ENCODE peak calls at places on chromosomes 6 and 20, in eight cellular contexts. One of them, this sample, is unnamed.

GRCh38 chr6:167984144-167984719 is 13.2 kb upstream of the KIF25 start:
- DNase-seq in epithelial cell of esophagus: no peak
- DNase-seq in fibroblast of lung: no peak
- DNase-seq in left lung: no peak
- DNase-seq in K562: no peak
- DNase-seq in GM10248: no peak
- DNase-seq in heart right ventricle: no peak
- DNase-seq in CD4-positive, alpha-beta T cell: no peak
- DNase-seq in this sample: no peak

GRCh38 chr20:50372770-50373088 is 137.5 kb upstream of the PTPN1 start:
- DNase-seq in epithelial cell of esophagus: peak
- DNase-seq in fibroblast of lung: no peak
- DNase-seq in left lung: no peak
- DNase-seq in K562: peak
- DNase-seq in GM10248: no peak
- DNase-seq in heart right ventricle: no peak
- DNase-seq in CD4-positive, alpha-beta T cell: no peak
- DNase-seq in this sample: no peak

GRCh38 chr6:2989332-2990178 is 10.1 kb upstream of the NQO2 start:
- DNase-seq in epithelial cell of esophagus: peak
- DNase-seq in fibroblast of lung: peak
- DNase-seq in left lung: no peak
- DNase-seq in K562: peak
- DNase-seq in GM10248: peak
- DNase-seq in heart right ventricle: peak
- DNase-seq in CD4-positive, alpha-beta T cell: peak
- DNase-seq in this sample: peak

GRCh38 chr6:121780325-121781313 is 345.2 kb downstream of the GJA1 start:
- DNase-seq in epithelial cell of esophagus: peak
- DNase-seq in fibroblast of lung: peak
- DNase-seq in left lung: no peak
- DNase-seq in K562: no peak
- DNase-seq in GM10248: no peak
- DNase-seq in heart right ventricle: peak
- DNase-seq in CD4-positive, alpha-beta T cell: no peak
- DNase-seq in this sample: no peak

GRCh38 chr20:53738039-53738944 is 144.7 kb upstream of the ZNF217 start:
- DNase-seq in epithelial cell of esophagus: peak
- DNase-seq in fibroblast of lung: peak
- DNase-seq in left lung: peak
- DNase-seq in K562: peak
- DNase-seq in GM10248: no peak
- DNase-seq in heart right ventricle: peak
- DNase-seq in CD4-positive, alpha-beta T cell: no peak
- DNase-seq in this sample: peak

GRCh38 chr6:129748901-129749748 is 39.1 kb upstream of the ARHGAP18 start:
- DNase-seq in epithelial cell of esophagus: peak
- DNase-seq in fibroblast of lung: peak
- DNase-seq in left lung: no peak
- DNase-seq in K562: no peak
- DNase-seq in GM10248: no peak
- DNase-seq in heart right ventricle: no peak
- DNase-seq in CD4-positive, alpha-beta T cell: no peak
- DNase-seq in this sample: no peak

GRCh38 chr6:139534472-139535115 is 160.1 kb upstream of the CITED2 start:
- DNase-seq in epithelial cell of esophagus: no peak
- DNase-seq in fibroblast of lung: no peak
- DNase-seq in left lung: no peak
- DNase-seq in K562: no peak
- DNase-seq in GM10248: no peak
- DNase-seq in heart right ventricle: no peak
- DNase-seq in CD4-positive, alpha-beta T cell: no peak
- DNase-seq in this sample: no peak

GRCh38 chr6:128882560-128882959 is 378 bp upstream of the LAMA2 start:
- DNase-seq in epithelial cell of esophagus: no peak
- DNase-seq in fibroblast of lung: no peak
- DNase-seq in left lung: no peak
- DNase-seq in K562: no peak
- DNase-seq in GM10248: no peak
- DNase-seq in heart right ventricle: no peak
- DNase-seq in CD4-positive, alpha-beta T cell: no peak
- DNase-seq in this sample: no peak

GRCh38 chr6:140663772-140664171 is 1289.3 kb upstream of the CITED2 start:
- DNase-seq in epithelial cell of esophagus: no peak
- DNase-seq in fibroblast of lung: no peak
- DNase-seq in left lung: no peak
- DNase-seq in K562: no peak
- DNase-seq in GM10248: no peak
- DNase-seq in heart right ventricle: no peak
- DNase-seq in CD4-positive, alpha-beta T cell: no peak
- DNase-seq in this sample: no peak

GRCh38 chr6:90650041-90650948 is 63.4 kb upstream of the MAP3K7 start:
- DNase-seq in epithelial cell of esophagus: no peak
- DNase-seq in fibroblast of lung: no peak
- DNase-seq in left lung: no peak
- DNase-seq in K562: no peak
- DNase-seq in GM10248: no peak
- DNase-seq in heart right ventricle: no peak
- DNase-seq in CD4-positive, alpha-beta T cell: no peak
- DNase-seq in this sample: no peak

GRCh38 chr20:9331707-9332435 is 182.5 kb upstream of the LAMP5 start:
- DNase-seq in epithelial cell of esophagus: no peak
- DNase-seq in fibroblast of lung: no peak
- DNase-seq in left lung: no peak
- DNase-seq in K562: no peak
- DNase-seq in GM10248: no peak
- DNase-seq in heart right ventricle: no peak
- DNase-seq in CD4-positive, alpha-beta T cell: no peak
- DNase-seq in this sample: no peak

GRCh38 chr6:43698584-43699349 is 11.2 kb upstream of the MRPS18A start:
- DNase-seq in epithelial cell of esophagus: no peak
- DNase-seq in fibroblast of lung: no peak
- DNase-seq in left lung: no peak
- DNase-seq in K562: no peak
- DNase-seq in GM10248: no peak
- DNase-seq in heart right ventricle: peak
- DNase-seq in CD4-positive, alpha-beta T cell: no peak
- DNase-seq in this sample: no peak

GRCh38 chr6:32117461-32117860 is 8.3 kb upstream of the TNXB start:
- DNase-seq in epithelial cell of esophagus: no peak
- DNase-seq in fibroblast of lung: no peak
- DNase-seq in left lung: no peak
- DNase-seq in K562: no peak
- DNase-seq in GM10248: no peak
- DNase-seq in heart right ventricle: no peak
- DNase-seq in CD4-positive, alpha-beta T cell: no peak
- DNase-seq in this sample: no peak

GRCh38 chr20:6819599-6819998 is 52.1 kb downstream of the BMP2 start:
- DNase-seq in epithelial cell of esophagus: peak
- DNase-seq in fibroblast of lung: no peak
- DNase-seq in left lung: no peak
- DNase-seq in K562: no peak
- DNase-seq in GM10248: no peak
- DNase-seq in heart right ventricle: no peak
- DNase-seq in CD4-positive, alpha-beta T cell: no peak
- DNase-seq in this sample: no peak

GRCh38 chr20:650954-651353 is 2.0 kb downstream of the SRXN1 start:
- DNase-seq in epithelial cell of esophagus: no peak
- DNase-seq in fibroblast of lung: no peak
- DNase-seq in left lung: no peak
- DNase-seq in K562: no peak
- DNase-seq in GM10248: no peak
- DNase-seq in heart right ventricle: no peak
- DNase-seq in CD4-positive, alpha-beta T cell: no peak
- DNase-seq in this sample: no peak

DNA sequence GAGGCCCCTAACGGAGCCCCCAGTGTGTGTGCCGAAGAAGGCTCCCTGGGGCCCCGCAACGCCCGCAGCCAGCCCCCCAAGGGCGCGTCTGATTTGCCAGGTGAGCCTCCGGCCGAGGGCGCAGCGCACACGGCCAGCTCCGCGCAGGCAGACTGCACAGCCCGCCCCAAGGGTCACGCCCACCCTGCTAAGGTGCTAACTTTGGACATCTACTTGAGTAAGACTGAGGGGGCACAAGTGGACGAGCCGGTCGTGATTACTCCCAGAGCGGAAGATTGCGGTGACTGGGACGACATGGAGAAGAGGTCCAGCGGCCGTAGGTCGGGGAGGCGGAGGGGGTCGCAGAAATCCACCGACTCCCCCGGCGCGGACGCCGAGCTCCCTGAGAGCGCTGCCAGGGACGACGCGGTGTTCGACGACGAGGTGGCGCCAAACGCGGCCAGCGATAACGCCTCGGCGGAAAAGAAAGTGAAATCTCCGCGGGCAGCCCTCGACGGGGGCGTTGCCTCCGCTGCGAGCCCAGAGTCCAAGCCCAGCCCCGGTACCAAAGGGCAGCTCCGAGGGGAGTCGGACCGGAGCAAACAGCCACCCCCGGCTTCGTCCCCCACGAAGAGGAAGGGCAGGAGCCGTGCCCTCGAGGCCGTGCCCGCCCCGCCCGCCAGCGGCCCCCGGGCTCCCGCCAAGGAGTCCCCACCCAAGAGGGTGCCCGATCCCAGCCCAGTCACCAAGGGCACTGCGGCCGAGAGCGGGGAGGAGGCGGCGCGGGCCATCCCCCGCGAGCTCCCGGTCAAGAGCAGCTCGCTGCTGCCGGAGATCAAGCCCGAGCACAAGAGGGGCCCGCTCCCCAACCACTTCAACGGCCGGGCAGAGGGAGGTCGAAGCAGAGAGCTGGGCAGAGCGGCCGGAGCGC is 117.0 kb downstream of the RTN4IP1 start:
- DNase-seq in epithelial cell of esophagus: peak
- DNase-seq in fibroblast of lung: peak
- DNase-seq in left lung: peak
- DNase-seq in K562: no peak
- DNase-seq in GM10248: peak
- DNase-seq in heart right ventricle: peak
- DNase-seq in CD4-positive, alpha-beta T cell: peak
- DNase-seq in this sample: no peak
- TF ChIP-seq CTCF in epithelial cell of esophagus: peak
- TF ChIP-seq CTCF in fibroblast of lung: peak
- TF ChIP-seq CTCF in left lung: no peak
- TF ChIP-seq CTCF in K562: no peak
- TF ChIP-seq CTCF in GM10248: peak
- TF ChIP-seq CTCF in heart right ventricle: peak
- TF ChIP-seq CTCF in CD4-positive, alpha-beta T cell: peak
- TF ChIP-seq CTCF in this sample: no peak

GRCh38 chr6:96468281-96468680 is 53.3 kb upstream of the UFL1 start:
- DNase-seq in epithelial cell of esophagus: no peak
- DNase-seq in fibroblast of lung: no peak
- DNase-seq in left lung: no peak
- DNase-seq in K562: no peak
- DNase-seq in GM10248: no peak
- DNase-seq in heart right ventricle: no peak
- DNase-seq in CD4-positive, alpha-beta T cell: no peak
- DNase-seq in this sample: no peak
- TF ChIP-seq CTCF in epithelial cell of esophagus: no peak
- TF ChIP-seq CTCF in fibroblast of lung: no peak
- TF ChIP-seq CTCF in left lung: no peak
- TF ChIP-seq CTCF in K562: no peak
- TF ChIP-seq CTCF in GM10248: no peak
- TF ChIP-seq CTCF in heart right ventricle: no peak
- TF ChIP-seq CTCF in CD4-positive, alpha-beta T cell: no peak
- TF ChIP-seq CTCF in this sample: no peak

GRCh38 chr20:3218307-3218988 is 9.2 kb downstream of the ITPA start:
- DNase-seq in epithelial cell of esophagus: peak
- DNase-seq in fibroblast of lung: no peak
- DNase-seq in left lung: peak
- DNase-seq in K562: peak
- DNase-seq in GM10248: peak
- DNase-seq in heart right ventricle: peak
- DNase-seq in CD4-positive, alpha-beta T cell: peak
- DNase-seq in this sample: no peak
- TF ChIP-seq CTCF in epithelial cell of esophagus: peak
- TF ChIP-seq CTCF in fibroblast of lung: peak
- TF ChIP-seq CTCF in left lung: peak
- TF ChIP-seq CTCF in K562: peak
- TF ChIP-seq CTCF in GM10248: peak
- TF ChIP-seq CTCF in heart right ventricle: peak
- TF ChIP-seq CTCF in CD4-positive, alpha-beta T cell: peak
- TF ChIP-seq CTCF in this sample: peak

GRCh38 chr6:12036766-12037165 is 24.7 kb downstream of the HIVEP1 start:
- DNase-seq in epithelial cell of esophagus: no peak
- DNase-seq in fibroblast of lung: no peak
- DNase-seq in left lung: no peak
- DNase-seq in K562: no peak
- DNase-seq in GM10248: no peak
- DNase-seq in heart right ventricle: no peak
- DNase-seq in CD4-positive, alpha-beta T cell: no peak
- DNase-seq in this sample: no peak

GRCh38 chr6:12034349-12034748 is 22.2 kb downstream of the HIVEP1 start:
- DNase-seq in epithelial cell of esophagus: no peak
- DNase-seq in fibroblast of lung: no peak
- DNase-seq in left lung: no peak
- DNase-seq in K562: no peak
- DNase-seq in GM10248: no peak
- DNase-seq in heart right ventricle: no peak
- DNase-seq in CD4-positive, alpha-beta T cell: no peak
- DNase-seq in this sample: no peak

GRCh38 chr6:12034831-12035230 is 22.7 kb downstream of the HIVEP1 start:
- DNase-seq in epithelial cell of esophagus: peak
- DNase-seq in fibroblast of lung: no peak
- DNase-seq in left lung: no peak
- DNase-seq in K562: no peak
- DNase-seq in GM10248: no peak
- DNase-seq in heart right ventricle: no peak
- DNase-seq in CD4-positive, alpha-beta T cell: no peak
- DNase-seq in this sample: no peak

GRCh38 chr6:12037803-12038202 is 25.7 kb downstream of the HIVEP1 start:
- DNase-seq in epithelial cell of esophagus: peak
- DNase-seq in fibroblast of lung: no peak
- DNase-seq in left lung: no peak
- DNase-seq in K562: no peak
- DNase-seq in GM10248: no peak
- DNase-seq in heart right ventricle: no peak
- DNase-seq in CD4-positive, alpha-beta T cell: no peak
- DNase-seq in this sample: no peak

GRCh38 chr6:12039540-12040459 is 27.7 kb downstream of the HIVEP1 start:
- DNase-seq in epithelial cell of esophagus: no peak
- DNase-seq in fibroblast of lung: no peak
- DNase-seq in left lung: no peak
- DNase-seq in K562: no peak
- DNase-seq in GM10248: no peak
- DNase-seq in heart right ventricle: no peak
- DNase-seq in CD4-positive, alpha-beta T cell: no peak
- DNase-seq in this sample: no peak
- TF ChIP-seq CTCF in epithelial cell of esophagus: no peak
- TF ChIP-seq CTCF in fibroblast of lung: no peak
- TF ChIP-seq CTCF in left lung: no peak
- TF ChIP-seq CTCF in K562: no peak
- TF ChIP-seq CTCF in GM10248: no peak
- TF ChIP-seq CTCF in heart right ventricle: no peak
- TF ChIP-seq CTCF in CD4-positive, alpha-beta T cell: no peak
- TF ChIP-seq CTCF in this sample: peak

GRCh38 chr20:3864518-3864917 is 17.9 kb downstream of the MAVS start:
- DNase-seq in epithelial cell of esophagus: no peak
- DNase-seq in fibroblast of lung: no peak
- DNase-seq in left lung: no peak
- DNase-seq in K562: no peak
- DNase-seq in GM10248: no peak
- DNase-seq in heart right ventricle: no peak
- DNase-seq in CD4-positive, alpha-beta T cell: no peak
- DNase-seq in this sample: no peak
- TF ChIP-seq CTCF in epithelial cell of esophagus: no peak
- TF ChIP-seq CTCF in fibroblast of lung: no peak
- TF ChIP-seq CTCF in left lung: no peak
- TF ChIP-seq CTCF in K562: no peak
- TF ChIP-seq CTCF in GM10248: no peak
- TF ChIP-seq CTCF in heart right ventricle: no peak
- TF ChIP-seq CTCF in CD4-positive, alpha-beta T cell: no peak
- TF ChIP-seq CTCF in this sample: no peak

GRCh38 chr20:38941726-38942389 is 15.6 kb downstream of the FAM83D start:
- DNase-seq in epithelial cell of esophagus: no peak
- DNase-seq in fibroblast of lung: no peak
- DNase-seq in left lung: no peak
- DNase-seq in K562: no peak
- DNase-seq in GM10248: no peak
- DNase-seq in heart right ventricle: no peak
- DNase-seq in CD4-positive, alpha-beta T cell: no peak
- DNase-seq in this sample: no peak
- TF ChIP-seq CTCF in epithelial cell of esophagus: no peak
- TF ChIP-seq CTCF in fibroblast of lung: no peak
- TF ChIP-seq CTCF in left lung: no peak
- TF ChIP-seq CTCF in K562: no peak
- TF ChIP-seq CTCF in GM10248: no peak
- TF ChIP-seq CTCF in heart right ventricle: no peak
- TF ChIP-seq CTCF in CD4-positive, alpha-beta T cell: no peak
- TF ChIP-seq CTCF in this sample: no peak

This sample was measured in mesothelial cell of epicardium.